ENCODE peak calls at places on chromosomes 11 and 22, in nine cellular contexts. H, O, X, R, Z, K, M, G and T are unnamed samples.

GRCh38 chr11:134752964-134753804 is 341.1 kb upstream of the B3GAT1 start:
- DNase-seq in M (no peak), R (no peak), K (no peak), G (no peak), X (no peak), O (no peak), Z (no peak), H (no peak), T (no peak)

GRCh38 chr11:108203075-108203474 is 19.4 kb downstream of the NPAT start:
- DNase-seq in G (no peak), R (no peak), Z (no peak), M (no peak), H (no peak), X (no peak), O (no peak), K (no peak), T (no peak)

GRCh38 chr11:70547821-70548670 is 149.7 kb downstream of the CTTN start:
- DNase-seq in O (no peak), H (no peak), K (no peak), G (no peak), Z (peak; percentile 94), R (no peak), M (no peak), X (no peak), T (no peak)

GRCh38 chr11:68383976-68384501 is 71.6 kb downstream of the LRP5 start:
- DNase-seq in G (no peak), M (peak; percentile 47), X (peak; percentile 81), Z (peak; percentile 87), O (peak; percentile 24), H (peak; percentile 86), R (peak; percentile 60), K (peak; percentile 43), T (peak; percentile 32)

GRCh38 chr11:34653851-34654490 is 33.1 kb downstream of the EHF start:
- DNase-seq in Z (no peak), G (no peak), K (peak; percentile 92), O (peak; percentile 93), X (no peak), M (peak; percentile 25), H (no peak), R (peak; percentile 98), T (peak; percentile 82)

GRCh38 chr11:106503901-106504300 is 426.4 kb downstream of the AASDHPPT start:
- DNase-seq in G (no peak), M (no peak), X (no peak), Z (peak; percentile 7), H (no peak), O (no peak), K (no peak), R (no peak), T (no peak)

GRCh38 chr22:20590477-20591294 is 83.3 kb downstream of the MED15 start:
- DNase-seq in Z (no peak), G (no peak), R (no peak), K (no peak), H (no peak), X (no peak), O (no peak), M (no peak), T (no peak)

GRCh38 chr11:81987829-81988472 is 745.7 kb downstream of the FAM181B start:
- DNase-seq in M (no peak), G (peak; percentile 16), H (no peak), K (no peak), R (no peak), O (no peak), X (no peak), Z (no peak), T (no peak)

GRCh38 chr11:11397043-11397415 is 44.0 kb upstream of the CSNK2A3 start:
- DNase-seq in Z (no peak), O (no peak), K (no peak), H (no peak), X (no peak), G (no peak), R (no peak), M (no peak), T (no peak)

GRCh38 chr11:16632295-16633200 is 105.9 kb upstream of the C11orf58 start:
- DNase-seq in K (peak; percentile 50), M (peak; percentile 20), X (no peak), R (peak; percentile 38), Z (no peak), H (peak; percentile 54), O (peak; percentile 42), G (no peak), T (no peak)

GRCh38 chr22:23175817-23176644 is 4.3 kb upstream of the BCR start:
- DNase-seq in K (no peak), X (no peak), G (no peak), H (no peak), Z (no peak), R (no peak), O (no peak), M (no peak), T (no peak)

GRCh38 chr11:27838674-27839073 is 138.4 kb upstream of the BDNF start:
- DNase-seq in G (no peak), M (no peak), Z (no peak), R (no peak), H (no peak), O (no peak), K (no peak), X (no peak), T (no peak)

GRCh38 chr22:35971418-35972119 is 57.1 kb downstream of the RBFOX2 start:
- DNase-seq in R (no peak), K (peak; percentile 58), H (no peak), M (no peak), G (no peak), X (no peak), Z (peak; percentile 65), O (no peak), T (no peak)

GRCh38 chr11:86440305-86440716 is 65.6 kb downstream of the CCDC81 start:
- DNase-seq in X (no peak), K (no peak), R (no peak), G (no peak), Z (no peak), M (no peak), O (no peak), H (no peak), T (no peak)

GRCh38 chr22:41469218-41469851 is 418 bp downstream of the ACO2 start:
- DNase-seq in Z (no peak), O (no peak), G (no peak), M (peak; percentile 47), K (no peak), H (peak; percentile 77), R (no peak), X (no peak), T (no peak)

DNA sequence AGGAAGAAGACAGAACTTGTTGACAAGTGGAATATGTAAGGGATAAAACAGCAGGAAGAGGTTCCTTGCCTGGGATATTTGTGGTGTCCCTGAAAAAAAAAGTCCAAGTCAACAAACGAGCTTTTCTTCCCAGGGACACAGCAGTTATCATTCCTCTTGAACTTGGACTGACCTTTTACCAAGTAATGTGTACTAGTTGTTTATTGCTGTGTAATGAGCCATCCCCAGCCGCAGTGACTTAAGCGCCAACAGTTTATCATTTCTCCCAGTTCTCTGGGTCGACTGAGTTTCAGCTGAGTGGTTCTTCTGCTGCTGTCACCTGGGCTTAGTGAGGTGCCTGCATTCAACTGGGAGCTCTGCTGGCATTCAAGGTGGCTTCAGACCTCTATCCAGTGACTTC is 37.0 kb downstream of the KREMEN1 start:
- DNase-seq in K (no peak), M (no peak), O (no peak), H (no peak), G (no peak), Z (no peak), X (no peak), R (no peak), T (no peak)
- TF ChIP-seq REST in K (no peak), M (no peak), O (no peak), H (no peak), G (no peak), Z (no peak), X (no peak), R (no peak), T (no peak)

DNA sequence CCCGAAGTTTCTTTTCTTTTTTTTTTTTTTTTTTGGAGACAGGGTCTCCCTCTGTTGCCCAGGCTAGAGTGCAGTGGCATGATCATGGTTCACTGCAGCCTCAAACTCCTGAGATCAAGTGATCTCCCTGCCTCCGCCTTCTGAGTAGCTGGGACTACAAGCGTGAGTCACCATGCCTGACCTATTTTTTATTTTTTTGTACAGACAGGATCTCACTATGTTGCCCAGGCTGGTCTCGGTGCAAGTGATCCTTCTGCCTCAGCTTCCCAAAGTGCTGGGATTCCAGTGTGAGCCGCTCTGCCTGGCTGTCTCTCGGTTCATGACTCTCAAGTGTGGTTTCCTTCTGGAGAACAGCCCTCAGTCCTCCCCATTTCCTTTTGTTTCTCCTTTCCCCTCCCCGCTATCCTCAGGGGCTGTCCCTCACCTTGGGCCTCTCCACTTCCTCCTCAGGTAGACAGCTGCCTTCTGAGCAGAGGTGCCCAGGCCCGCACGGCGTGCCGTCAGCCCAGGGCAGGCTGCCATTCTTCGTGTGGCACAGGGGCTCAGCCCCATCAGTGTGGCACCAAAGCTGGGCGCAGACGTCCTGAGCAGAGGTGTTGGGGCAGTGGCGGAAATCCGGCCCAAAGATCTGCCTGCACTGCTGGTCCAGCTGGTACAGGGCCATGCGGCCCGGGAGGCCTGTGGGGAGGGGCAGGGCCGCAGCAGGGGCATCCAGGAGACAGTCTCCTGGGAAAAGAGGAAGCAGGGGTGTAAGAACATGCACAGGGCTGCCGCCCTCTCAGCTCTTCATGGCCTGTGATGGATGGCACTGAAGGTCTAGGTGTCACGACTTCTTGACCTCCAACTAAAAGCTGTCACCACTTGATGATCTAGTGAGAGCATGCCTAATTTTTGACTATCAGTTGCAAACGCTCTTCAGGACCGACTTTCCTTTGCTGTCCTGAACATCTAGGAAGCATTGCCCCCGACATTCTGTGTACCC is 14.0 kb downstream of the ADAMTS8 start:
- DNase-seq in G (no peak), R (no peak), M (no peak), O (no peak), Z (no peak), H (no peak), K (no peak), X (no peak), T (no peak)
- H3K4me3 ChIP-seq in G (no peak overlapping the region), R (no peak overlapping the region), M (no peak overlapping the region), O (no peak overlapping the region), Z (no peak overlapping the region), H (no peak overlapping the region), K (no peak overlapping the region), X (no peak overlapping the region), T (no peak overlapping the region)

GRCh38 chr11:69545976-69546617 is 64.6 kb downstream of the LINC01488 start:
- DNase-seq in M (no peak), R (no peak), X (no peak), K (no peak), H (no peak), Z (no peak), O (no peak), G (no peak), T (no peak)
- TF ChIP-seq REST in M (no peak), R (no peak), X (no peak), K (no peak), H (no peak), Z (no peak), O (no peak), G (no peak), T (no peak)

DNA sequence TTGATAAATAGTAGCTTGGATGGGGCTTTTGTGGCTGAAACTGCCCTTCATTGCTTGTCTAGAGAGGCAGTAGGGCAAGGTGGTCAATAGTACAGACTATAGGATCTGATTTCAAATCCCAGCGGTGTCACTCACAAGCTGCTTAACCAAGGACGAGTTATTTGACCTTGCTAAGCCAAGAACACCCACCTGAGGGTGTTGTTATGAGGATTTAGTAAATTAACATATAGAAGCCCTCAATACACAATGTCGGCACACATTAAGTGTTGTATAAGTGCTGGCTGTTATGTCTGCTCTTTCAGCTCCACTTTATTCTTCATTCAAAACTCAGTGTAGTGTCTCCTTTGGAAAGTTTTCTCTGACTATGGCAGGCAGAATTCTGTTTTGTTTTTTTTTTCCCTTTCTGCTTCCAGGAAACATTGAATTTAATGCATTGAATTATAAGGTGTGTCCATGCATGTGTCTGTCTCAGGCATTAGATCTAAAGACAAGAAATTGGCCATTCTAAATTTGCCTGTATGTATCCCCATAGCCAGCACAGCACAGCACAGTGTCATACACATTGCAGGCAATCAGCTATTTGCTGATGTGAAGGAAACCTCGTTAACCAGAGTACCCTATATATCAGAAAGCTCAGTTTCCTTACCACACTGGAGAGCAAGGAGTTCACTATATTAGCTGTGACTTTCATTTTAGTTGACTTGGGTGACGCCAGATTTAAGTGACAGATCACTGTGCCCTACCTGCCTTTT is 212.1 kb downstream of the NELL1 start:
- DNase-seq in M (no peak), R (no peak), O (no peak), H (peak; percentile 72), K (no peak), G (no peak), X (no peak), Z (no peak), T (no peak)
- H3K4me3 ChIP-seq in M (no peak overlapping the region), R (no peak overlapping the region), O (no peak overlapping the region), H (peak overlapping the region; percentile 15), K (no peak overlapping the region), G (no peak overlapping the region), X (no peak overlapping the region), Z (no peak overlapping the region), T (no peak overlapping the region)